ENCODE peak calls at places on chromosomes 11 and 22, in eight cellular contexts. A is stromal cell of bone marrow; N is naive thymus-derived CD4-positive, alpha-beta T cell; V is PC-3; L is upper lobe of right lung; O is posterior vena cava; Z is occipital lobe; X is HTR-8/SVneo. U is an unnamed sample.

GRCh38 chr22:40417041-40417440 is 46.6 kb downstream of the SGSM3 start:
- DNase-seq in A (no peak), N (no peak), V (no peak), L (peak), O (no peak), Z (no peak), X (no peak), U (no peak)

GRCh38 chr11:46322759-46323158 is 24.5 kb upstream of the DGKZ start:
- DNase-seq in A (no peak), N (no peak), V (no peak), L (no peak), O (no peak), Z (no peak), X (no peak), U (no peak)

GRCh38 chr22:25388866-25389540 is 169.6 kb downstream of the CRYBB2 start:
- DNase-seq in A (no peak), N (no peak), V (no peak), L (no peak), O (no peak), Z (no peak), X (no peak), U (no peak)

GRCh38 chr11:1226981-1227550 is 4.2 kb downstream of the MUC5B start:
- DNase-seq in A (no peak), N (no peak), V (no peak), L (no peak), O (peak), Z (no peak), X (no peak), U (no peak)

GRCh38 chr11:44564198-44564597 is 1.3 kb upstream of the CD82 start:
- DNase-seq in A (no peak), N (no peak), V (no peak), L (no peak), O (no peak), Z (no peak), X (no peak), U (no peak)

GRCh38 chr11:116052603-116053537 is 548.7 kb upstream of the CADM1 start:
- DNase-seq in A (no peak), N (no peak), V (no peak), L (no peak), O (no peak), Z (no peak), X (no peak), U (no peak)

GRCh38 chr11:62497132-62497915 is 49.3 kb downstream of the AHNAK start:
- DNase-seq in A (peak), N (no peak), V (peak), L (no peak), O (no peak), Z (no peak), X (peak), U (peak)

GRCh38 chr22:48757581-48757980 is 1070.1 kb downstream of the BRD1 start:
- DNase-seq in A (no peak), N (peak), V (no peak), L (peak), O (peak), Z (no peak), X (no peak), U (no peak)

GRCh38 chr22:29117799-29118477 is 45.1 kb downstream of the KREMEN1 start:
- DNase-seq in A (peak), N (no peak), V (no peak), L (no peak), O (no peak), Z (no peak), X (no peak), U (no peak)

GRCh38 chr22:29520851-29521250 is 32.7 kb downstream of the THOC5 start:
- DNase-seq in A (peak), N (no peak), V (peak), L (no peak), O (no peak), Z (no peak), X (no peak), U (no peak)

GRCh38 chr11:131661137-131661536 is 290.7 kb downstream of the NTM start:
- DNase-seq in A (no peak), N (no peak), V (no peak), L (no peak), O (no peak), Z (no peak), X (no peak), U (no peak)

GRCh38 chr11:82676483-82677094 is 57.1 kb downstream of the FAM181B start:
- DNase-seq in A (no peak), N (no peak), V (peak), L (no peak), O (no peak), Z (no peak), X (no peak), U (no peak)

GRCh38 chr11:73340164-73340563 is 32.1 kb downstream of the ARHGEF17 start:
- DNase-seq in A (no peak), N (no peak), V (no peak), L (no peak), O (no peak), Z (no peak), X (no peak), U (no peak)

GRCh38 chr22:37259540-37260029 is 15.5 kb upstream of the RAC2 start:
- DNase-seq in A (no peak), N (no peak), V (peak), L (peak), O (peak), Z (peak), X (peak), U (no peak)

GRCh38 chr11:19441752-19442553 is 201.2 kb upstream of the E2F8 start:
- DNase-seq in A (peak), N (peak), V (peak), L (no peak), O (peak), Z (no peak), X (peak), U (peak)

GRCh38 chr11:2789331-2789730 is 89.5 kb upstream of the KCNQ1OT1 start:
- DNase-seq in A (no peak), N (no peak), V (no peak), L (no peak), O (peak), Z (no peak), X (no peak), U (no peak)

GRCh38 chr11:28820296-28820989 is 712.3 kb downstream of the METTL15 start:
- DNase-seq in A (no peak), N (no peak), V (no peak), L (no peak), O (no peak), Z (no peak), X (no peak), U (no peak)

GRCh38 chr22:45262195-45262930 is 21.7 kb upstream of the KIAA0930 start:
- DNase-seq in A (no peak), N (no peak), V (no peak), L (no peak), O (no peak), Z (no peak), X (no peak), U (no peak)

GRCh38 chr11:68026391-68027105 is 3.9 kb upstream of the NDUFS8 start:
- DNase-seq in A (no peak), N (no peak), V (no peak), L (no peak), O (no peak), Z (no peak), X (no peak), U (no peak)

GRCh38 chr11:77074205-77074604 is 7.4 kb downstream of the CAPN5 start:
- DNase-seq in A (no peak), N (no peak), V (no peak), L (peak), O (peak), Z (no peak), X (no peak), U (no peak)

GRCh38 chr11:132035736-132036135 is 665.3 kb downstream of the NTM start:
- DNase-seq in A (no peak), N (no peak), V (no peak), L (no peak), O (no peak), Z (no peak), X (no peak), U (no peak)

GRCh38 chr22:42688241-42688913 is 32.3 kb downstream of the A4GALT start:
- DNase-seq in A (peak), N (no peak), V (peak), L (peak), O (peak), Z (peak), X (peak), U (no peak)

GRCh38 chr22:36577019-36577418 is 48.1 kb upstream of the EIF3D start:
- DNase-seq in A (peak), N (no peak), V (peak), L (no peak), O (no peak), Z (no peak), X (peak), U (no peak)

GRCh38 chr11:17827006-17827405 is 92.4 kb downstream of the KCNC1 start:
- DNase-seq in A (no peak), N (no peak), V (peak), L (no peak), O (no peak), Z (no peak), X (no peak), U (no peak)

GRCh38 chr22:46390652-46391301 is 55.3 kb downstream of the TRMU start:
- DNase-seq in A (peak), N (no peak), V (peak), L (no peak), O (no peak), Z (no peak), X (no peak), U (no peak)

GRCh38 chr11:1531961-1532586 is 40.0 kb downstream of the DUSP8 start:
- DNase-seq in A (no peak), N (no peak), V (no peak), L (no peak), O (peak), Z (peak), X (no peak), U (no peak)

GRCh38 chr11:132658696-132659095 is 873.6 kb downstream of the OPCML start:
- DNase-seq in A (no peak), N (no peak), V (no peak), L (no peak), O (no peak), Z (no peak), X (no peak), U (no peak)

GRCh38 chr11:117713676-117714075 is 83.3 kb downstream of the DSCAML1 start:
- DNase-seq in A (no peak), N (no peak), V (no peak), L (peak), O (peak), Z (no peak), X (no peak), U (no peak)

GRCh38 chr22:42949159-42949558 is 65.8 kb downstream of the PACSIN2 start:
- DNase-seq in A (peak), N (no peak), V (peak), L (no peak), O (no peak), Z (no peak), X (no peak), U (no peak)

GRCh38 chr11:132035228-132035627 is 664.8 kb downstream of the NTM start:
- DNase-seq in A (no peak), N (no peak), V (no peak), L (no peak), O (no peak), Z (no peak), X (no peak), U (no peak)

GRCh38 chr11:33735426-33736147 is 636 bp downstream of the CD59 start:
- DNase-seq in A (no peak), N (peak), V (no peak), L (peak), O (peak), Z (no peak), X (no peak), U (peak)

GRCh38 chr11:121595717-121596156 is 143.0 kb upstream of the SORL1-AS1 start:
- DNase-seq in A (peak), N (no peak), V (peak), L (peak), O (no peak), Z (no peak), X (peak), U (no peak)

U was measured in GM13976.